ENCODE peak calls at places on chromosomes 6 and 20, in six cellular contexts. Z is MM.1S; H is heart right ventricle; Y is GM23248; Q is H7; O is CD4-positive, CD25-positive, alpha-beta regulatory T cell. R is an unnamed sample. For H3K27me3 and H3K36me3, the result is how much of the 10 kb centered on the place peaks cover.

GRCh38 chr6:33377166-33377565 is 14.5 kb upstream of the KIFC1 start:
- DNase-seq in Q (no peak), H (no peak), O (no peak), Z (no peak), Y (peak), R (no peak)

GRCh38 chr20:46010491-46011405 is 2.0 kb downstream of the MMP9 start:
- DNase-seq in O (peak), Y (peak), Z (no peak), H (no peak), Q (peak), R (no peak)

GRCh38 chr6:49463612-49463967 is 420 bp downstream of the CENPQ start:
- DNase-seq in Q (no peak), O (no peak), Y (peak), Z (no peak), H (no peak), R (no peak)

GRCh38 chr6:82681119-82681714 is 317.6 kb downstream of the TPBG start:
- DNase-seq in O (no peak), H (no peak), Q (no peak), Y (peak), Z (no peak), R (peak)

GRCh38 chr20:51019598-51020592 is 3.0 kb downstream of the KCNG1 start:
- DNase-seq in O (no peak), Y (no peak), H (no peak), Z (no peak), Q (no peak), R (no peak)

GRCh38 chr20:25223179-25223661 is 24.7 kb upstream of the PYGB start:
- DNase-seq in Y (peak), O (no peak), Z (no peak), Q (peak), H (no peak), R (peak)

GRCh38 chr6:8705435-8706020 is 270.2 kb upstream of the SLC35B3 start:
- DNase-seq in Q (peak), Z (no peak), H (no peak), O (no peak), Y (no peak), R (no peak)

GRCh38 chr6:24831771-24832718 is 33.3 kb upstream of the ARMH2 start:
- DNase-seq in Q (no peak), Z (no peak), O (no peak), Y (peak), H (no peak), R (no peak)

GRCh38 chr20:9608639-9609440 is 94.5 kb downstream of the LAMP5 start:
- DNase-seq in O (no peak), H (no peak), Y (no peak), Q (peak), Z (no peak), R (no peak)

GRCh38 chr20:48797275-48797825 is 30.4 kb downstream of the PREX1 start:
- DNase-seq in Y (no peak), O (no peak), Z (no peak), Q (peak), H (peak), R (no peak)

GRCh38 chr6:167664678-167665445 is 161.8 kb upstream of the AFDN start:
- DNase-seq in Y (no peak), O (no peak), H (no peak), Z (no peak), Q (no peak), R (no peak)

GRCh38 chr6:36442083-36442670 is 477 bp downstream of the PXT1 start:
- DNase-seq in O (no peak), Q (no peak), H (no peak), Z (no peak), Y (no peak), R (no peak)

GRCh38 chr20:58717278-58718091 is 24.9 kb downstream of the NPEPL1 start:
- DNase-seq in Y (no peak), H (no peak), Q (peak), Z (no peak), O (no peak), R (no peak)

GRCh38 chr6:68876792-68877493 is 241.9 kb downstream of the ADGRB3 start:
- DNase-seq in Q (peak), H (no peak), O (no peak), Y (peak), Z (peak), R (no peak)

GRCh38 chr20:2799688-2800589 is 488 bp downstream of the CPXM1 start:
- DNase-seq in H (no peak), Y (peak), O (no peak), Z (no peak), Q (peak), R (peak)

GRCh38 chr6:53543341-53544010 is 1.4 kb downstream of the GCLC start:
- DNase-seq in Q (no peak), Z (no peak), H (no peak), Y (peak), O (no peak), R (no peak)

GRCh38 chr6:156794963-156795362 is 17.8 kb downstream of the ARID1B start:
- DNase-seq in Z (no peak), H (no peak), Q (no peak), Y (no peak), O (no peak), R (peak)

GRCh38 chr6:5053038-5053437 is 32.1 kb upstream of the PPP1R3G start:
- DNase-seq in Q (no peak), Z (peak), H (no peak), Y (no peak), O (no peak), R (no peak)

GRCh38 chr20:48058611-48059559 is 273.6 kb upstream of the SULF2 start:
- DNase-seq in Y (no peak), H (no peak), O (no peak), Z (no peak), Q (no peak), R (no peak)

GRCh38 chr20:53488779-53489272 is 104.8 kb downstream of the ZNF217 start:
- DNase-seq in Q (no peak), Z (no peak), Y (no peak), O (no peak), H (no peak), R (no peak)

GRCh38 chr6:140380371-140381218 is 1006.1 kb upstream of the CITED2 start:
- DNase-seq in Y (peak), H (no peak), Z (no peak), Q (no peak), O (no peak), R (no peak)

GRCh38 chr20:41142914-41143313 is 5.6 kb downstream of the PLCG1 start:
- DNase-seq in O (peak), Y (no peak), H (no peak), Z (no peak), Q (no peak), R (no peak)

GRCh38 chr6:13378669-13379590 is 50.6 kb upstream of the TBC1D7 start:
- DNase-seq in O (no peak), H (no peak), Z (peak), Y (no peak), Q (no peak), R (no peak)

GRCh38 chr20:46573234-46573633 is 22.8 kb upstream of the OCSTAMP start:
- DNase-seq in Z (no peak), H (no peak), O (no peak), Y (no peak), Q (no peak), R (no peak)

GRCh38 chr20:63957690-63958441 is 1.6 kb upstream of the UCKL1 start:
- DNase-seq in O (no peak), Y (peak), Q (peak), Z (peak), H (no peak), R (peak)

GRCh38 chr6:3750324-3751018 is 1.0 kb downstream of the PXDC1 start:
- DNase-seq in O (peak), H (peak), Z (no peak), Y (peak), Q (peak), R (peak)

GRCh38 chr20:36578642-36579041 is 5.2 kb downstream of the TGIF2 start:
- DNase-seq in H (no peak), Y (no peak), O (no peak), Z (no peak), Q (no peak), R (no peak)

GRCh38 chr6:163620670-163621330 is 206.3 kb downstream of the QKI start:
- DNase-seq in Q (no peak), Z (peak), H (no peak), O (no peak), Y (no peak), R (peak)

GRCh38 chr6:138722425-138723371 is 50.9 kb upstream of the CCDC28A start:
- DNase-seq in H (no peak), Z (no peak), Q (no peak), Y (peak), O (no peak), R (no peak)

GRCh38 chr6:55778704-55779103 is 96.7 kb downstream of the BMP5 start:
- DNase-seq in H (no peak), Q (no peak), Z (no peak), Y (no peak), O (no peak), R (no peak)

GRCh38 chr6:39273394-39273793 is 40.8 kb downstream of the KCNK17 start:
- DNase-seq in Q (peak), H (no peak), Z (no peak), O (no peak), Y (no peak), R (peak)

GRCh38 chr6:46961248-46961647 is 39.5 kb upstream of the ADGRF5 start:
- DNase-seq in H (no peak), Y (no peak), Q (no peak), O (no peak), Z (no peak), R (no peak)

GRCh38 chr20:20829694-20830093 is 117.2 kb upstream of the RALGAPA2 start:
- DNase-seq in Q (no peak), O (no peak), Y (no peak), H (no peak), Z (no peak), R (no peak)

GRCh38 chr6:107496892-107497684 is 7.2 kb downstream of the SOBP start:
- DNase-seq in O (no peak), H (no peak), Y (no peak), Z (no peak), Q (no peak), R (no peak)

GRCh38 chr6:107493158-107494057 is 3.5 kb downstream of the SOBP start:
- DNase-seq in H (peak), Z (no peak), Y (peak), Q (peak), O (no peak), R (peak)

GRCh38 chr6:107491791-107492674 is 2.1 kb downstream of the SOBP start:
- DNase-seq in O (no peak), Q (no peak), H (peak), Y (peak), Z (no peak), R (peak)

GRCh38 chr6:107496041-107496440 is 6.1 kb downstream of the SOBP start:
- DNase-seq in Z (no peak), H (no peak), Y (no peak), Q (no peak), O (no peak), R (no peak)

DNA sequence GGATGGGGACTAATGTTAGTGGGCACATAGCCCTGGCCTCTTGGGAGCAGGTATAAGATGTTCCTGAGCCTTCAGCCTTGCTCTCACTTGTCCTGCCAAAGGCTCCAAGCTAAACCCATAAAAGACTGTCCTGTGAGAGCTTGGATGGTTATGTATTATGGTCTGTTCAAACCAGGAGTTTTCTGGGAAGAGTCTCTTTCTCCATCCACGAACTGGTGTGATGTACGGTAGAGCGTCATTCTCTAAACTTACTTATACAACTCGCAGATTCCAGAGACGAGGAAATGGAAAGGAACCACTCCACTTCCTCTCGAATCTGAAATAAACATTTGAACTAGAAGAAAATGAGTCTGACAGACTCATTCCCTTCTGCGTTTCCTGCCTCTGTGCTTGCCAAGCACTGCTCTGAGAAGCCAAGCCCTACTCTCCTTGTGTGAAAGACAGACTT is 5.3 kb downstream of the SOBP start:
- DNase-seq in H (peak), Y (peak), Z (no peak), O (no peak), Q (no peak), R (peak)
- H3K4me3 ChIP-seq in H (peak), Y (peak), Z (no peak), O (no peak), Q (no peak), R (peak)

GRCh38 chr20:62480318-62480717 is 4.5 kb upstream of the GATA5 start:
- DNase-seq in Q (no peak), H (no peak), O (no peak), Y (no peak), Z (no peak), R (no peak)
- H3K27me3 ChIP-seq in Q (half or more), H (half or more), O (under half), Y (half or more), Z (half or more), R (under half)

GRCh38 chr6:158591134-158591809 is 31.4 kb downstream of the TMEM181 start:
- DNase-seq in Z (no peak), O (no peak), Y (no peak), H (no peak), Q (no peak), R (no peak)
- H3K36me3 ChIP-seq in Z (under half), O (half or more), Y (under half), H (under half), Q (under half), R (half or more)

GRCh38 chr6:43667245-43668150 is 20.1 kb downstream of the MRPS18A start:
- DNase-seq in Q (peak), Y (peak), H (peak), O (peak), Z (peak), R (peak)
- H3K4me3 ChIP-seq in Q (no peak), Y (no peak), H (peak), O (no peak), Z (no peak), R (no peak)